ENCODE peak calls at places on chromosome 21, in five cellular contexts. C is tibial artery, D is AG09309, B is epithelial cell of esophagus, K is tibial nerve. T is an unnamed sample.
A peak's percentile ranks its signal among the peaks of the same experiment; 100 is the strongest.

GRCh38 chr21:37207441-37208009 is 59.6 kb downstream of the VPS26C start:
- DNase-seq in C (no peak), D (no peak), K (no peak), B (peak; percentile 48), T (peak; percentile 40)

GRCh38 chr21:29078884-29079765 is 5.7 kb upstream of the CCT8 start:
- DNase-seq in B (no peak), D (no peak), C (no peak), K (peak; percentile 40), T (no peak)

GRCh38 chr21:23887709-23888303 is 1719.5 kb downstream of the MRPL39 start:
- DNase-seq in K (no peak), C (no peak), B (no peak), D (no peak), T (no peak)

GRCh38 chr21:34983680-34984086 is 65.4 kb downstream of the RUNX1 start:
- DNase-seq in K (no peak), B (peak; percentile 30), D (no peak), C (no peak), T (peak; percentile 63)

GRCh38 chr21:20971296-20971921 is 26.8 kb upstream of the NCAM2 start:
- DNase-seq in D (no peak), B (peak; percentile 52), K (peak; percentile 58), C (no peak), T (peak; percentile 38)

GRCh38 chr21:16492892-16493291 is 763.1 kb downstream of the USP25 start:
- DNase-seq in D (no peak), C (no peak), K (no peak), B (no peak), T (no peak)

GRCh38 chr21:29232601-29233541 is 65.9 kb upstream of the BACH1 start:
- DNase-seq in C (no peak), K (no peak), D (no peak), B (peak; percentile 70), T (peak; percentile 73)

GRCh38 chr21:37870229-37870628 is 46.0 kb downstream of the KCNJ6 start:
- DNase-seq in K (no peak), D (no peak), B (no peak), C (no peak), T (no peak)

GRCh38 chr21:16794944-16795343 is 717.9 kb upstream of the CXADR start:
- DNase-seq in B (peak; percentile 53), C (no peak), K (no peak), D (peak; percentile 67), T (peak; percentile 73)

GRCh38 chr21:14901482-14901958 is 163.3 kb downstream of the NRIP1 start:
- DNase-seq in K (no peak), C (no peak), B (peak; percentile 81), D (no peak), T (peak; percentile 85)

GRCh38 chr21:45248893-45249381 is 38.8 kb downstream of the POFUT2 start:
- DNase-seq in C (no peak), B (no peak), K (no peak), D (no peak), T (no peak)

GRCh38 chr21:45249626-45250025 is 38.1 kb downstream of the POFUT2 start:
- DNase-seq in D (no peak), K (no peak), C (no peak), B (no peak), T (no peak)

GRCh38 chr21:45246535-45247320 is 41.0 kb downstream of the POFUT2 start:
- DNase-seq in C (no peak), B (no peak), K (no peak), D (no peak), T (no peak)

GRCh38 chr21:45250272-45250671 is 37.4 kb downstream of the POFUT2 start:
- DNase-seq in D (no peak), K (no peak), B (no peak), C (no peak), T (no peak)

DNA sequence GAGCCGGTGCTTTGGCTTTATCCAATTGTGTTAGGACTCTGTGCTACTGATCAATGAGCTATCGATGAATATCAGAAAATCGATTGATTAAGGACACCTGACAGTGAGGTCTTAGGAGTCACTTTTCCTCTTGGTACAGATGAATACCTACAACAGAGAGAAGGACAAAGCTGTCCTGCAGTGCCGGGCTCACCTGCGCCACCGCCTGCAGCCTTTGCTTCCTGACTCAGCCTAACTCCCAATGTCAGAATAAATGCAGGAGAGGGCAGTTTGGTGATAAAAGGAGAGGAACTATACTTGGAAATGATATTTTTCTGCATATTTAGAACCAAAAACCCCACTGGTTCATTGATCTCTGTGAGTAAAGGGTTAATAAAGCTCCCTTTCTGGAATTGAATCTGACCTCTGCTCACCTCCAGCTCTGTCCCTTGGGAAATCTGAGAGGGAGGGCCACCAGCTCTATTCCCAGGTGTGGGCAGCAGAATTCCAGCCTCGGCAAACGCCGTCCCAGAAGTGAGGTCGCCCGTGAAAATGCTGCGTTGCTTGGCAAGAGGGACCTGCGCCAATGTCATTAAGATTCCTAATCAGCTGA is 39.3 kb downstream of the POFUT2 start:
- DNase-seq in B (no peak), K (no peak), D (no peak), C (no peak), T (no peak)
- H3K4me3 ChIP-seq in B (no peak overlapping the region), K (no peak overlapping the region), D (no peak overlapping the region), C (peak overlapping the region; percentile 25), T (no peak overlapping the region)

GRCh38 chr21:31334648-31335121 is 9.4 kb downstream of the TIAM1 start:
- DNase-seq in B (peak; percentile 42), K (no peak), C (no peak), D (no peak), T (peak; percentile 35)

GRCh38 chr21:31329431-31330143 is 14.5 kb downstream of the TIAM1 start:
- DNase-seq in C (no peak), B (no peak), D (no peak), K (no peak), T (no peak)

GRCh38 chr21:31330144-31330483 is 13.9 kb downstream of the TIAM1 start:
- DNase-seq in K (no peak), B (no peak), D (no peak), C (no peak), T (no peak)

GRCh38 chr21:31332525-31332924 is 11.5 kb downstream of the TIAM1 start:
- DNase-seq in B (no peak), C (no peak), K (no peak), D (no peak), T (no peak)

DNA sequence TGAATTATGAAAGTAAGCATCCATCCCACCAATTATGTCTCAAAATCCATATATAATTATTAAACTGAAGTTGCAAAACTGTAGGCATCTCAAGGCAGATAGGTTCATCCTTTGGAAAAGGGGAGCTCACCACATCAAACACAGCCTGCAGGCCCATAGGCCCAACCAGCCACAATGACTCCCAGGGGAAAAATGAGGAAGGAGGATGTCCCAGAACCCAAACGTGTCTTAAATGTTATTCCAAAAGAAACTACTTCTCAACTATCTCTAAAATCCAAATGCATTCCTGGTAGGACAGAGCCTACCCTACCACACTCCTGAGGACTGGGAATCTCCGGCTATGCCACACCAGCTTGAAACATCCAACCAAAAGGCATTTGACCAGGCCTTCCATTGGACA is 12.8 kb downstream of the TIAM1 start:
- DNase-seq in C (no peak), B (no peak), D (no peak), K (no peak), T (no peak)
- TF ChIP-seq CTCF in C (no peak), B (no peak), D (no peak), K (no peak), T (no peak)

GRCh38 chr21:45590246-45590725 is 48.0 kb upstream of the SLC19A1 start:
- DNase-seq in D (no peak), C (peak; percentile 36), B (peak; percentile 35), K (peak; percentile 50), T (no peak)

GRCh38 chr21:45588086-45588825 is 46.0 kb upstream of the SLC19A1 start:
- DNase-seq in C (no peak), D (no peak), K (no peak), B (no peak), T (no peak)

GRCh38 chr21:45588861-45589491 is 46.7 kb upstream of the SLC19A1 start:
- DNase-seq in K (no peak), D (no peak), C (no peak), B (no peak), T (no peak)

GRCh38 chr21:45590726-45591618 is 48.7 kb upstream of the SLC19A1 start:
- DNase-seq in C (no peak), K (no peak), D (no peak), B (no peak), T (no peak)

DNA sequence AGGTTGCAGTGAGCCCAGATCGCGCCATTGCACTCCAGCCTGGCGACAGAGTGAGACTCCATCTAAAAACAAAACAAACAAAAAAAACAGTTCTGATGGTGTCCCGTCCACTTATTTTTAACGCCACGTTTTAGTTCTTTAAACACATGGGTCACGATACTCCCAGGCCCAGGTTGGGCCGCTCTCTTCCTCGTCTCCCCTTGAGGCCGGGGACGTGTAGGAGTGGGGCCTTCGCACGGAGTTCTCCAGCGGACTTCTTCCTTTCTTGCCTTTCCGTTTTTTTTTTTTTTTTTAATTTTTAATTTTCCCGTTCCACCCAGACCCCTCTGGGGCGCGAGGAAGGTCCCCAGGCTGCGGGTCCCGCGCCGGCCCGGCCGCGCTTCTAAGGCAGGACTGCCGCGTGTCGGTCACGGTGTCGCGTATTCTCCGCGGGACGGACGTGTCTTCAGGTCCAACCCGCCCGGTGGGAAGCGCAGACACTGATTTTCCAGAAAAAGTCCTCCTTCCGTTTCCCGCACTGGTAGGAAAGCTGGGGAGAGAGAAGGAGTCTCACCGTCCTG is 47.5 kb upstream of the SLC19A1 start:
- DNase-seq in C (no peak), B (no peak), D (no peak), K (no peak), T (no peak)
- H3K4me3 ChIP-seq in C (peak overlapping the region; percentile 46), B (no peak overlapping the region), D (no peak overlapping the region), K (peak overlapping the region; percentile 32), T (peak overlapping the region; percentile 11)

GRCh38 chr21:33386222-33386784 is 16.9 kb upstream of the IFNGR2 start:
- DNase-seq in K (no peak), C (no peak), D (no peak), B (peak; percentile 18), T (no peak)
- TF ChIP-seq CTCF in K (no peak), C (no peak), D (peak; percentile 17), B (peak; percentile 31), T (peak; percentile 33)

DNA sequence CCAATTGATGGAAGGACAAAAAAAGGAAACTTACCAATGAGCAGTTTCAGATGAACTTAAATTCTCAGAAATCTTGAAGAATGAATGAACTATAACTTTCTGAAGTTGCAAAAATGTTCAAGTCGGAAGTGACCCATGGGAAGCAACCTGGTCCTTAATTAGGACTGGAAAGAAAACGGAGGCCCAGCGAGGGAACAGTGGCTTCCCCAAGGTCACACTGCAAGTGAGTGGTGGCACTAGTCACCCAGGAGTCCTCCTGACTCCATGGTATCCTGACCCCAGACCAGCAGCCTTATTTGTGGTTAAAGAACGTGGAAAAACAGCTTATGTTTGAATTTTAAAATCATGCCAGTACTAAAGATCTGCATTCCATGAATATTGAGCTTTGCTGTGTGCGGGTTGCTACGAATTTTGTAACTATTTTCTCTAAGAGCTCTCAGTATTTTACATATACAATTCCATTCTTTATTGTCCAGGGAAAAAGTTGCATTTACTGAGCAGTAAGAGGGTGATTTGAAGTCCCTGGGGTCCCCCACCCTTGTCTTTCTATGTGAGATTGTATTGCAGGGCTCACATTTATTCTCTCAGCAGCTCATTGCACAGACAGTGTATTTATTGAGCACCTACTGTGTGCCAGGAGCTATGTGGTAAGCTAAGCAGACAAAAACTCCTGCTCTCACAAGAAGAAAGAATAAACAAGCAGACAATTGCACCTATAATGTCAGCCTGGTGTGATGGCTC is 61.5 kb upstream of the ATP5PO start:
- DNase-seq in B (no peak), C (no peak), K (no peak), D (no peak), T (no peak)
- H3K4me3 ChIP-seq in B (no peak overlapping the region), C (no peak overlapping the region), K (no peak overlapping the region), D (no peak overlapping the region), T (no peak overlapping the region)

GRCh38 chr21:31264574-31264973 is 79.5 kb downstream of the TIAM1 start:
- DNase-seq in C (no peak), K (no peak), B (no peak), D (no peak), T (no peak)
- TF ChIP-seq CTCF in C (no peak), K (no peak), B (no peak), D (no peak), T (no peak)

T was measured in bronchial epithelial cell.